ENCODE peak calls at places on chromosome 20, in five cellular contexts. One of them, this sample, is unnamed.
A peak's percentile ranks its signal among the peaks of the same experiment; 100 is the strongest.

GRCh38 chr20:54560357-54560756 is 85.0 kb downstream of the DOK5 start:
- DNase-seq in HepG2: no peak
- DNase-seq in NT2/D1: no peak
- DNase-seq in H1: no peak
- DNase-seq in GM12878: no peak
- DNase-seq in this sample: no peak

GRCh38 chr20:47008842-47009518 is 114.3 kb downstream of the EYA2 start:
- DNase-seq in H1: no peak
- DNase-seq in HepG2: peak; percentile 35
- DNase-seq in GM12878: no peak
- DNase-seq in NT2/D1: no peak
- DNase-seq in this sample: no peak

GRCh38 chr20:43508604-43509040 is 1.1 kb downstream of the L3MBTL1 start:
- DNase-seq in HepG2: no peak
- DNase-seq in H1: peak; percentile 73
- DNase-seq in GM12878: no peak
- DNase-seq in NT2/D1: no peak
- DNase-seq in this sample: no peak

GRCh38 chr20:4787069-4787468 is 65.4 kb downstream of the PRND start:
- DNase-seq in HepG2: no peak
- DNase-seq in GM12878: no peak
- DNase-seq in NT2/D1: no peak
- DNase-seq in H1: no peak
- DNase-seq in this sample: no peak

GRCh38 chr20:57717797-57718196 is 8.0 kb upstream of the PMEPA1 start:
- DNase-seq in H1: no peak
- DNase-seq in HepG2: no peak
- DNase-seq in NT2/D1: no peak
- DNase-seq in GM12878: no peak
- DNase-seq in this sample: no peak

GRCh38 chr20:57829805-57830514 is 120.1 kb upstream of the PMEPA1 start:
- DNase-seq in HepG2: no peak
- DNase-seq in GM12878: no peak
- DNase-seq in NT2/D1: no peak
- DNase-seq in H1: no peak
- DNase-seq in this sample: no peak

GRCh38 chr20:44328428-44328827 is 8.4 kb upstream of the R3HDML start:
- DNase-seq in HepG2: no peak
- DNase-seq in NT2/D1: no peak
- DNase-seq in GM12878: no peak
- DNase-seq in H1: no peak
- DNase-seq in this sample: no peak

GRCh38 chr20:58650181-58650775 is 805 bp upstream of the STX16 start:
- DNase-seq in GM12878: no peak
- DNase-seq in H1: peak; percentile 58
- DNase-seq in HepG2: no peak
- DNase-seq in NT2/D1: no peak
- DNase-seq in this sample: no peak

GRCh38 chr20:2859330-2860121 is 13.8 kb upstream of the PTPRA start:
- DNase-seq in NT2/D1: no peak
- DNase-seq in H1: no peak
- DNase-seq in GM12878: no peak
- DNase-seq in HepG2: no peak
- DNase-seq in this sample: no peak

GRCh38 chr20:18304618-18305017 is 16.3 kb downstream of the ZNF133 start:
- DNase-seq in NT2/D1: no peak
- DNase-seq in HepG2: no peak
- DNase-seq in H1: no peak
- DNase-seq in GM12878: no peak
- DNase-seq in this sample: no peak

GRCh38 chr20:23662276-23662870 is 24.6 kb upstream of the CST3 start:
- DNase-seq in H1: no peak
- DNase-seq in HepG2: no peak
- DNase-seq in GM12878: no peak
- DNase-seq in NT2/D1: no peak
- DNase-seq in this sample: no peak

GRCh38 chr20:23664954-23665353 is 23.9 kb downstream of the CST4 start:
- DNase-seq in HepG2: no peak
- DNase-seq in GM12878: no peak
- DNase-seq in H1: no peak
- DNase-seq in NT2/D1: no peak
- DNase-seq in this sample: no peak

GRCh38 chr20:23659989-23660837 is 22.5 kb upstream of the CST3 start:
- DNase-seq in HepG2: peak; percentile 73
- DNase-seq in NT2/D1: no peak
- DNase-seq in GM12878: no peak
- DNase-seq in H1: no peak
- DNase-seq in this sample: peak; percentile 33

GRCh38 chr20:23661002-23661429 is 23.3 kb upstream of the CST3 start:
- DNase-seq in NT2/D1: no peak
- DNase-seq in GM12878: no peak
- DNase-seq in H1: no peak
- DNase-seq in HepG2: peak; percentile 61
- DNase-seq in this sample: no peak

GRCh38 chr20:23663180-23663579 is 25.4 kb upstream of the CST3 start:
- DNase-seq in NT2/D1: no peak
- DNase-seq in GM12878: no peak
- DNase-seq in HepG2: no peak
- DNase-seq in H1: no peak
- DNase-seq in this sample: no peak
- TF ChIP-seq SUZ12 in NT2/D1: no peak
- TF ChIP-seq SUZ12 in GM12878: no peak
- TF ChIP-seq SUZ12 in HepG2: no peak
- TF ChIP-seq SUZ12 in H1: no peak
- TF ChIP-seq SUZ12 in this sample: no peak

GRCh38 chr20:62940875-62941274 is 2.9 kb downstream of the GID8 start:
- DNase-seq in HepG2: no peak
- DNase-seq in GM12878: no peak
- DNase-seq in H1: no peak
- DNase-seq in NT2/D1: no peak
- DNase-seq in this sample: no peak

GRCh38 chr20:62936996-62937352 is 973 bp upstream of the GID8 start:
- DNase-seq in H1: no peak
- DNase-seq in GM12878: no peak
- DNase-seq in HepG2: peak; percentile 81
- DNase-seq in NT2/D1: no peak
- DNase-seq in this sample: no peak

GRCh38 chr20:62935968-62936585 is 1.9 kb upstream of the GID8 start:
- DNase-seq in HepG2: no peak
- DNase-seq in H1: no peak
- DNase-seq in GM12878: no peak
- DNase-seq in NT2/D1: no peak
- DNase-seq in this sample: no peak

GRCh38 chr20:62937353-62938104 is 418 bp upstream of the GID8 start:
- DNase-seq in GM12878: peak; percentile 82
- DNase-seq in HepG2: peak; percentile 94
- DNase-seq in H1: peak; percentile 96
- DNase-seq in NT2/D1: peak; percentile 97
- DNase-seq in this sample: peak; percentile 95

DNA sequence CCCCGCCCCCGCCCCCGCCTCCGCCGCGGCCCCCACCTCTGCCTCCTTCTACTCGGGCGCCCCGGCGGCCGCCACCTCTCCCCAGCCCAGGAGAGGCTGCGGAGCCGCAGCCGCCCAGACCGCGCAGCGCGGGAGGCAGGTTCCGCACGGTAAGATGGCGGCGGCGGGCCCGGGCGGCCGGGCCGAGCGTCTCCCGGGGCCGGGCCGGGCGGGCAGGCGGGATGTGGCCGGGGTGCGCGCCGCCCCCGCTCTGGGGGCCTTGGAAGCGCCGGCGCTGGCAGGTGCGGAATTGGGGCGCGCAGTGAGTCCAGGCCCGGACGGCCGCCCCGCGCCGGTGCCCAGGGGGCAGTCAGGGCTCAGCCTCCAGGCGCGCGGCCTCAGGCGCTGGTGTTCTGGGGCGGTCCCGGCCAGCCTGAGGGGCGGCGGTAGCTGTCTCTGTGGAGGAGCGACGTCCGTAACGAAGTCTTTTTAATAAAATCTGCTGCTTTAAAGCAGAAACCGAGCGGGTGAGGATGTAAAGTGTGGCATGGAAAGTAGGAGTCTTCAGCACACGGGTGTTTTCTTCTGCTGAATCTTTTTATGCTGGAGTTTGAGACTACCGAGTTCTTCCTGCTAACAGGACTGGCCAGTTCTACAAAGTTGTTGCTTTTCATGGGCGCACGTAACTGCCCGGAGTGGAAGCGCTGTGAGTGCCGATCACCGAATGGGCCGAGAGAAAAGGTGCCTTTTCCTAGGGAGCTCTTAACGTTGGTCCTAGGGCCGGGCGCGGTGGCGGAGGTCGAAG is at the start of gene GID8:
- DNase-seq in NT2/D1: no peak
- DNase-seq in GM12878: no peak
- DNase-seq in HepG2: peak; percentile 35
- DNase-seq in H1: no peak
- DNase-seq in this sample: peak; percentile 60
- TF ChIP-seq SUZ12 in NT2/D1: no peak
- TF ChIP-seq SUZ12 in GM12878: no peak
- TF ChIP-seq SUZ12 in HepG2: no peak
- TF ChIP-seq SUZ12 in H1: no peak
- TF ChIP-seq SUZ12 in this sample: no peak

GRCh38 chr20:63089051-63089907 is 82.5 kb upstream of the BHLHE23 start:
- DNase-seq in NT2/D1: no peak
- DNase-seq in GM12878: no peak
- DNase-seq in H1: peak; percentile 48
- DNase-seq in HepG2: no peak
- DNase-seq in this sample: no peak
- TF ChIP-seq SUZ12 in NT2/D1: no peak
- TF ChIP-seq SUZ12 in GM12878: no peak
- TF ChIP-seq SUZ12 in H1: no peak
- TF ChIP-seq SUZ12 in HepG2: no peak
- TF ChIP-seq SUZ12 in this sample: no peak

DNA sequence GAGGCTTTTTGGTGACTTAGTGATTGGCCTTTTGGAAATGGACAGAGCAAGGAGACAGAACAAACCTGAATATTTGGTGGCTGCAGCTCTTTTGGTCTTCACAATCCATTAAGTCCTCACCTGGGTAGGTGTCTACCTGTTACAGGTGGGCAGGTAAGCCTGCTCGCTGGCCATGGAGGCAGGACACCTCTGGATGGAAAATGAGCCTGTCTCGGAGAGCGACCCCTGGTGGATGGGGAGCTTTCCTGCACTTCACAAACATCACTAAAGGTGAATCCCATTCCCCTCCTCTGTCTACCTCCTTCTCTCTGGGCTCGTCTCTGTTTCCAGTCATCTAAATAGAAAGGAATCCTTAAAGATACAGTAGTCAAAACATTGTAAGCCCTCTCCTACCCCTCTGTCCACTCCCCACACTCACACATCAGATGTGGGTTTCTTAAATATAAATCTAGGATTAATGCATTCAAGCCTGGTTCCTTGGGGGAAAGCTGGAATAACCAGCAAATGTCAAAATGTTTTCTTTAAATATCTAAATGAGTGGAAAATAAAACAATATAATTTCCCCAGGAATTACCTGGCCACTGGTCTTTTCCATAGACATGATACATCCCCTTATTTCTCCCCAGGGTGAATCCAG is 304.9 kb downstream of the CDH26 start:
- DNase-seq in H1: peak; percentile 88
- DNase-seq in NT2/D1: peak; percentile 39
- DNase-seq in HepG2: peak; percentile 29
- DNase-seq in GM12878: no peak
- DNase-seq in this sample: peak; percentile 63
- TF ChIP-seq SUZ12 in H1: no peak
- TF ChIP-seq SUZ12 in NT2/D1: no peak
- TF ChIP-seq SUZ12 in HepG2: no peak
- TF ChIP-seq SUZ12 in GM12878: no peak
- TF ChIP-seq SUZ12 in this sample: no peak

This sample was measured in HEK293T.